ENCODE peak calls at places on chromosomes 3 and 15, in five cellular contexts. One of them, this sample, is unnamed.
A peak's percentile ranks its signal among the peaks of the same experiment; 100 is the strongest.

GRCh38 chr15:77247116-77247515 is 172.8 kb downstream of the PEAK1 start:
- DNase-seq in retina: no peak
- DNase-seq in cardiac muscle cell: no peak
- DNase-seq in NCI-H1105: no peak
- DNase-seq in DMS53: no peak
- DNase-seq in this sample: no peak

GRCh38 chr15:60086676-60087446 is 82.8 kb downstream of the FOXB1 start:
- DNase-seq in retina: peak; percentile 41
- DNase-seq in cardiac muscle cell: no peak
- DNase-seq in NCI-H1105: no peak
- DNase-seq in DMS53: no peak
- DNase-seq in this sample: no peak

GRCh38 chr3:119819806-119820205 is 37.9 kb downstream of the NR1I2 start:
- DNase-seq in retina: no peak
- DNase-seq in cardiac muscle cell: no peak
- DNase-seq in NCI-H1105: no peak
- DNase-seq in DMS53: no peak
- DNase-seq in this sample: no peak

GRCh38 chr3:52240059-52240885 is 1.3 kb upstream of the TWF2 start:
- DNase-seq in retina: no peak
- DNase-seq in cardiac muscle cell: peak; percentile 92
- DNase-seq in NCI-H1105: no peak
- DNase-seq in DMS53: peak; percentile 67
- DNase-seq in this sample: peak; percentile 85

GRCh38 chr3:16897254-16897926 is 12.6 kb downstream of the PLCL2 start:
- DNase-seq in retina: no peak
- DNase-seq in cardiac muscle cell: no peak
- DNase-seq in NCI-H1105: no peak
- DNase-seq in DMS53: peak; percentile 59
- DNase-seq in this sample: no peak

GRCh38 chr3:126999383-126999782 is 16.5 kb downstream of the PLXNA1 start:
- DNase-seq in retina: no peak
- DNase-seq in cardiac muscle cell: no peak
- DNase-seq in NCI-H1105: no peak
- DNase-seq in DMS53: no peak
- DNase-seq in this sample: no peak

GRCh38 chr15:52379395-52380111 is 83.9 kb upstream of the MYO5C start:
- DNase-seq in retina: no peak
- DNase-seq in cardiac muscle cell: no peak
- DNase-seq in NCI-H1105: no peak
- DNase-seq in DMS53: no peak
- DNase-seq in this sample: no peak

GRCh38 chr3:62607287-62608029 is 234.1 kb upstream of the FEZF2 start:
- DNase-seq in retina: no peak
- DNase-seq in cardiac muscle cell: peak; percentile 92
- DNase-seq in NCI-H1105: no peak
- DNase-seq in DMS53: peak; percentile 1
- DNase-seq in this sample: peak; percentile 49

GRCh38 chr3:13028010-13028821 is 45.0 kb downstream of the IQSEC1 start:
- DNase-seq in retina: no peak
- DNase-seq in cardiac muscle cell: no peak
- DNase-seq in NCI-H1105: no peak
- DNase-seq in DMS53: no peak
- DNase-seq in this sample: no peak

GRCh38 chr3:146593776-146594175 is 11.4 kb downstream of the PLSCR5 start:
- DNase-seq in retina: no peak
- DNase-seq in cardiac muscle cell: no peak
- DNase-seq in NCI-H1105: no peak
- DNase-seq in DMS53: no peak
- DNase-seq in this sample: no peak

GRCh38 chr3:138477120-138477519 is 42.7 kb downstream of the ESYT3 start:
- DNase-seq in retina: no peak
- DNase-seq in cardiac muscle cell: no peak
- DNase-seq in NCI-H1105: no peak
- DNase-seq in DMS53: no peak
- DNase-seq in this sample: no peak

GRCh38 chr15:77186518-77187095 is 115.7 kb upstream of the TSPAN3 start:
- DNase-seq in retina: peak; percentile 44
- DNase-seq in cardiac muscle cell: peak; percentile 60
- DNase-seq in NCI-H1105: no peak
- DNase-seq in DMS53: peak; percentile 10
- DNase-seq in this sample: no peak

GRCh38 chr3:105359098-105359762 is 7.5 kb upstream of the ALCAM start:
- DNase-seq in retina: no peak
- DNase-seq in cardiac muscle cell: peak; percentile 71
- DNase-seq in NCI-H1105: no peak
- DNase-seq in DMS53: no peak
- DNase-seq in this sample: peak; percentile 13

GRCh38 chr15:34460451-34460850 is 22.8 kb upstream of the GOLGA8A start:
- DNase-seq in retina: no peak
- DNase-seq in cardiac muscle cell: no peak
- DNase-seq in NCI-H1105: no peak
- DNase-seq in DMS53: no peak
- DNase-seq in this sample: no peak

GRCh38 chr3:175672119-175672689 is 813.1 kb downstream of the NAALADL2 start:
- DNase-seq in retina: no peak
- DNase-seq in cardiac muscle cell: peak; percentile 42
- DNase-seq in NCI-H1105: no peak
- DNase-seq in DMS53: peak; percentile 30
- DNase-seq in this sample: peak; percentile 12

GRCh38 chr3:139564290-139564861 is 24.8 kb upstream of the RBP1 start:
- DNase-seq in retina: no peak
- DNase-seq in cardiac muscle cell: peak; percentile 26
- DNase-seq in NCI-H1105: no peak
- DNase-seq in DMS53: peak; percentile 50
- DNase-seq in this sample: no peak

GRCh38 chr3:170171563-170171962 is 10.0 kb downstream of the PHC3 start:
- DNase-seq in retina: no peak
- DNase-seq in cardiac muscle cell: no peak
- DNase-seq in NCI-H1105: no peak
- DNase-seq in DMS53: no peak
- DNase-seq in this sample: no peak

GRCh38 chr3:38574411-38575278 is 74.8 kb downstream of the SCN5A start:
- DNase-seq in retina: peak; percentile 25
- DNase-seq in cardiac muscle cell: peak; percentile 13
- DNase-seq in NCI-H1105: no peak
- DNase-seq in DMS53: no peak
- DNase-seq in this sample: no peak

GRCh38 chr15:41870689-41871081 is 23.2 kb downstream of the SPTBN5 start:
- DNase-seq in retina: no peak
- DNase-seq in cardiac muscle cell: peak; percentile 60
- DNase-seq in NCI-H1105: no peak
- DNase-seq in DMS53: no peak
- DNase-seq in this sample: peak; percentile 89

GRCh38 chr3:98901032-98901464 is 447 bp downstream of the DCBLD2 start:
- DNase-seq in retina: no peak
- DNase-seq in cardiac muscle cell: peak; percentile 58
- DNase-seq in NCI-H1105: peak; percentile 51
- DNase-seq in DMS53: peak; percentile 58
- DNase-seq in this sample: peak; percentile 67

GRCh38 chr3:129665024-129665768 is 58.7 kb upstream of the PLXND1 start:
- DNase-seq in retina: no peak
- DNase-seq in cardiac muscle cell: peak; percentile 17
- DNase-seq in NCI-H1105: no peak
- DNase-seq in DMS53: no peak
- DNase-seq in this sample: peak; percentile 74

GRCh38 chr3:47984089-47984759 is 32.0 kb downstream of the MAP4 start:
- DNase-seq in retina: no peak
- DNase-seq in cardiac muscle cell: peak; percentile 74
- DNase-seq in NCI-H1105: no peak
- DNase-seq in DMS53: no peak
- DNase-seq in this sample: peak; percentile 78

GRCh38 chr15:71195242-71195641 is 80.0 kb downstream of the THSD4 start:
- DNase-seq in retina: no peak
- DNase-seq in cardiac muscle cell: peak; percentile 16
- DNase-seq in NCI-H1105: no peak
- DNase-seq in DMS53: no peak
- DNase-seq in this sample: no peak

GRCh38 chr3:112007641-112008040 is 8.9 kb downstream of the TAGLN3 start:
- DNase-seq in retina: no peak
- DNase-seq in cardiac muscle cell: peak; percentile 74
- DNase-seq in NCI-H1105: no peak
- DNase-seq in DMS53: no peak
- DNase-seq in this sample: no peak

This sample was measured in MG63.